ENCODE peak calls at places on chromosomes 4 and X, in five cellular contexts. N is upper lobe of right lung, Q is fibroblast of mammary gland, X is progenitor cell of endocrine pancreas, E is choroid plexus epithelial cell. M is an unnamed sample.

GRCh38 chr4:472881-473574 is 25.9 kb downstream of the ZNF721 start:
- DNase-seq in N (no peak), Q (peak), X (no peak), E (peak), M (peak)

GRCh38 chrX:14616876-14617275 is 87.5 kb downstream of the GLRA2 start:
- DNase-seq in N (no peak), Q (peak), X (no peak), E (no peak), M (no peak)

GRCh38 chr4:2948895-2949781 is 14.1 kb downstream of the NOP14 start:
- DNase-seq in N (no peak), Q (peak), X (no peak), E (no peak), M (no peak)

GRCh38 chr4:169366821-169367220 is 96.1 kb upstream of the SH3RF1 start:
- DNase-seq in N (no peak), Q (no peak), X (no peak), E (no peak), M (no peak)

GRCh38 chrX:101450052-101450451 is 35.2 kb upstream of the ARMCX4 start:
- DNase-seq in N (no peak), Q (no peak), X (no peak), E (no peak), M (no peak)

GRCh38 chr4:3480528-3481112 is 17.5 kb downstream of the DOK7 start:
- DNase-seq in N (peak), Q (peak), X (peak), E (peak), M (peak)

GRCh38 chr4:90419124-90419711 is 292.0 kb downstream of the CCSER1 start:
- DNase-seq in N (no peak), Q (peak), X (no peak), E (peak), M (peak)

GRCh38 chrX:68719904-68720614 is 72.6 kb downstream of the STARD8 start:
- DNase-seq in N (no peak), Q (peak), X (no peak), E (peak), M (no peak)

GRCh38 chr4:159305129-159305528 is 202.2 kb downstream of the RAPGEF2 start:
- DNase-seq in N (no peak), Q (no peak), X (no peak), E (no peak), M (no peak)

GRCh38 chr4:99483636-99484035 is 27.2 kb upstream of the C4orf17 start:
- DNase-seq in N (no peak), Q (peak), X (no peak), E (peak), M (no peak)

GRCh38 chr4:71126719-71127118 is 133.3 kb downstream of the DCK start:
- DNase-seq in N (no peak), Q (peak), X (no peak), E (peak), M (peak)

GRCh38 chr4:110609044-110609750 is 13.7 kb downstream of the PITX2 start:
- DNase-seq in N (no peak), Q (no peak), X (no peak), E (no peak), M (no peak)

GRCh38 chrX:103234869-103235268 is 20.0 kb downstream of the BEX4 start:
- DNase-seq in N (no peak), Q (no peak), X (no peak), E (no peak), M (no peak)

GRCh38 chrX:68824565-68825125 is 4.2 kb upstream of the EFNB1 start:
- DNase-seq in N (no peak), Q (no peak), X (no peak), E (no peak), M (no peak)

GRCh38 chr4:60611762-60612496 is 588.2 kb upstream of the ADGRL3 start:
- DNase-seq in N (no peak), Q (no peak), X (no peak), E (no peak), M (peak)

GRCh38 chrX:13126785-13127184 is 82.4 kb upstream of the FAM9C start:
- DNase-seq in N (no peak), Q (peak), X (no peak), E (no peak), M (no peak)
- TF ChIP-seq CTCF in N (no peak), Q (no peak), X (no peak), E (no peak), M (no peak)

GRCh38 chr4:126627255-126627654 is 1005.5 kb upstream of the INTU start:
- DNase-seq in N (no peak), Q (peak), X (no peak), E (peak), M (peak)
- TF ChIP-seq CTCF in N (peak), Q (peak), X (peak), E (peak), M (peak)

GRCh38 chr4:57148177-57148576 is 38.0 kb upstream of the IGFBP7 start:
- DNase-seq in N (no peak), Q (peak), X (no peak), E (no peak), M (peak)

GRCh38 chr4:57147335-57148060 is 37.3 kb upstream of the IGFBP7 start:
- DNase-seq in N (no peak), Q (peak), X (no peak), E (peak), M (no peak)

GRCh38 chr4:57148831-57149230 is 38.6 kb upstream of the IGFBP7 start:
- DNase-seq in N (no peak), Q (peak), X (no peak), E (peak), M (peak)

GRCh38 chr4:57151481-57151880 is 41.3 kb upstream of the IGFBP7 start:
- DNase-seq in N (no peak), Q (no peak), X (no peak), E (no peak), M (peak)

DNA sequence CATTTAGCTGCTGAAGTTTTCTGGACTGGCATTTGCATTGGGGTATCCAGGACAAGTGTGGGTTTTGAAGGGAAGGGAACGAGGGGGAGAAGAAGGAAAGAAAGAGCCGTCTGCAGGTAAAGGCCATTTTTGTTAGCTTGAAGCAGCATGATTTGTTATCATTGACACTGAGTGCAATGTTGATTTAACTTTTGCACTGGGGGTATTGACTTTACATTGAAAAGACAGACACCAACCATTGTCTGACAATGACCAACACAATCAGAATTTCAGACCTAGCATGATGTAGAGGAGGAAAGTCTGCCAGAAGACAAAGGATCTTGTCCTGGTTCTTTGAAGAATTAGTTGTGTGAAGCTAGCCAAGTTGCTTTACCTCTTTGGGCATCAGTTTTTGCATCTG is 39.6 kb upstream of the IGFBP7 start:
- DNase-seq in N (no peak), Q (no peak), X (no peak), E (no peak), M (no peak)
- TF ChIP-seq CTCF in N (no peak), Q (no peak), X (no peak), E (no peak), M (no peak)

GRCh38 chr4:41213563-41214157 is 682 bp downstream of the APBB2 start:
- DNase-seq in N (peak), Q (no peak), X (peak), E (no peak), M (peak)

GRCh38 chr4:41212221-41213203 is 1.8 kb downstream of the APBB2 start:
- DNase-seq in N (no peak), Q (peak), X (no peak), E (peak), M (peak)

GRCh38 chr4:41215155-41215554 is 813 bp upstream of the APBB2 start:
- DNase-seq in N (no peak), Q (no peak), X (no peak), E (no peak), M (no peak)

GRCh38 chr4:41215969-41216293 is 1.6 kb upstream of the APBB2 start:
- DNase-seq in N (no peak), Q (no peak), X (no peak), E (no peak), M (no peak)

DNA sequence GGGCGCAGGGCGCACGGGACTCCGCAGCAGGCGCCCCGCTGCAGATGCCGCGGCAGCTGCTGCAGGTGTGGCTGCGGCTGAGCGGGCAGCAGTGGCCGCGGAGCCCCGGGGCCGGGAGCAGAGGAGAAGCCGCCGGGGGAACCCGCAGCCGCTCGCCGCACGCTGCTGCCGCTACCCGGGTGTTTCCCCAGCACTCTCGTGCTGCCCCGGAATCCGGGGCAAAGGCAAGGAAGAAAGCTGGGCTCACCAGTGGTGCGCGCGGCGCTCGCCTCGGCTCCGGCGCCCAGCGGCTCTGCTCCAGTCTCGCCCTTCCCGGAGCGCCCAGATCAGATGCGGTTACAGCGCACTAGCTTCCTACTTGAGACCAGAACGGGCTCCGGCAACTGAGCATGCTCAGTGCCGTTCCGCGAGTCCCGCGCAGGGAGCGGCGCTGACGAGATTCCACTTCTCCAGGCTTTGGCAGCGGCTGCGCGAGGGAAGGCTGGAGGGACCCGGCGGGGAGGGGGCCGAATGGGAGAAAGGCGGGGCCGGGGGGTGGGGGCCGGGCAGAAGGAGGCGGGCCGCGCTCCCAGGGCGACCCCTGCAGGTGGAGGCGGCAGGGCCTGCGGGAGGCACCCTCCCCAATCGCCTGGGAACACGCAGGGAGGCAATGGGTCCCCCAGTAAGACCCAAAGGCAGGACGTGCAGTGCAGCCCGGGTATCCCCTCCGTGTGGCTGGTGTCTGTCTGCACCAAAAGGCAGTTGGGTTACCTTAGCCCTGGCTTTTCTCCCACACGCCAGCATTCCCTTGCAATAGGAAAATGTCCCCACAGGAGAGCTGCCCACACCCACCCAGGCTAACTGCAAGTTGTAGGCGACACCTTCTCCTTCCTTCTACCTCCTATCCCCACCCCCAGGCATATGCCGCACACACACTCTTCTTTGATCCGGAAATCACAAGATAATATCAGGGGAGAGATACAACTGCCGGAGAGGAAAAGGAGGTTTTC is at the start of gene APBB2:
- DNase-seq in N (peak), Q (peak), X (peak), E (peak), M (peak)
- TF ChIP-seq CTCF in N (peak), Q (peak), X (peak), E (peak), M (peak)

GRCh38 chrX:24993887-24994286 is 21.9 kb downstream of the ARX start:
- DNase-seq in N (no peak), Q (no peak), X (no peak), E (no peak), M (no peak)

GRCh38 chrX:24987731-24988130 is 28.0 kb downstream of the ARX start:
- DNase-seq in N (no peak), Q (no peak), X (no peak), E (no peak), M (no peak)

GRCh38 chrX:24988314-24988713 is 27.5 kb downstream of the ARX start:
- DNase-seq in N (no peak), Q (no peak), X (no peak), E (no peak), M (no peak)

GRCh38 chrX:24985120-24985519 is 30.6 kb downstream of the ARX start:
- DNase-seq in N (no peak), Q (no peak), X (no peak), E (no peak), M (no peak)

GRCh38 chrX:24990585-24990984 is 25.2 kb downstream of the ARX start:
- DNase-seq in N (no peak), Q (no peak), X (no peak), E (peak), M (no peak)
- TF ChIP-seq CTCF in N (no peak), Q (no peak), X (peak), E (peak), M (no peak)

GRCh38 chr4:185227131-185227551 is 17.7 kb downstream of the SNX25 start:
- DNase-seq in N (no peak), Q (no peak), X (no peak), E (peak), M (no peak)

GRCh38 chr4:185221912-185222311 is 12.5 kb downstream of the SNX25 start:
- DNase-seq in N (no peak), Q (no peak), X (no peak), E (no peak), M (no peak)

GRCh38 chr4:185222598-185222997 is 13.2 kb downstream of the SNX25 start:
- DNase-seq in N (no peak), Q (peak), X (no peak), E (peak), M (peak)

GRCh38 chr4:185221491-185221890 is 12.1 kb downstream of the SNX25 start:
- DNase-seq in N (no peak), Q (no peak), X (no peak), E (no peak), M (no peak)

DNA sequence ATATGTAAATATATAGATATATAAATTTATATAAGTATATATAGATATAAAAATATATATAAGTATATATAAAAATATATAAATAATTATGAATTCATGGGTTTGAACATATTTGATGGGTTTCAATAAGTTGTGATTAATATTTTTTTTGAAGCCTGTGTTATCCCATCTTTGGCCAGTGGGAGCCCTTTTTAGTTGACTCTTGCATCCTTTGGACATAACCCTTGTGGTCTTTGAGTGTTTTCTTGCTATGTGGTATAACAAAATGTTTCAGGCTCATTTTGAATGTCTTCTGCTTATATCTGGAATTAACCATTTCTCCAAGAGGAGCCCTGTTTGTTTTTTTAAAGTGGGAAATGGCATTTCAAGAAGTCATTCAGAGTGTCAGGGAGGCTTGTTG is 15.2 kb downstream of the SNX25 start:
- DNase-seq in N (no peak), Q (no peak), X (no peak), E (peak), M (no peak)
- TF ChIP-seq CTCF in N (peak), Q (peak), X (peak), E (peak), M (peak)

GRCh38 chrX:54481751-54482150 is 14.3 kb downstream of the FGD1 start:
- DNase-seq in N (no peak), Q (peak), X (no peak), E (peak), M (no peak)
- TF ChIP-seq CTCF in N (no peak), Q (peak), X (no peak), E (peak), M (no peak)

GRCh38 chrX:86806786-86807185 is 658.5 kb downstream of the DACH2 start:
- DNase-seq in N (no peak), Q (peak), X (no peak), E (peak), M (peak)
- TF ChIP-seq CTCF in N (peak), Q (peak), X (peak), E (peak), M (peak)

GRCh38 chr4:73067971-73068394 is 1.5 kb downstream of the COX18 start:
- DNase-seq in N (no peak), Q (peak), X (no peak), E (peak), M (no peak)

GRCh38 chr4:73070072-73070385 is 513 bp upstream of the COX18 start:
- DNase-seq in N (no peak), Q (no peak), X (no peak), E (no peak), M (no peak)

GRCh38 chr4:73068496-73069337 is 799 bp downstream of the COX18 start:
- DNase-seq in N (no peak), Q (peak), X (no peak), E (peak), M (peak)

GRCh38 chr4:73066928-73067327 is 2.6 kb downstream of the COX18 start:
- DNase-seq in N (no peak), Q (no peak), X (no peak), E (no peak), M (no peak)

GRCh38 chr4:73069338-73070071 is at the start of gene COX18:
- DNase-seq in N (peak), Q (peak), X (peak), E (peak), M (peak)
- TF ChIP-seq CTCF in N (no peak), Q (no peak), X (peak), E (no peak), M (no peak)

DNA sequence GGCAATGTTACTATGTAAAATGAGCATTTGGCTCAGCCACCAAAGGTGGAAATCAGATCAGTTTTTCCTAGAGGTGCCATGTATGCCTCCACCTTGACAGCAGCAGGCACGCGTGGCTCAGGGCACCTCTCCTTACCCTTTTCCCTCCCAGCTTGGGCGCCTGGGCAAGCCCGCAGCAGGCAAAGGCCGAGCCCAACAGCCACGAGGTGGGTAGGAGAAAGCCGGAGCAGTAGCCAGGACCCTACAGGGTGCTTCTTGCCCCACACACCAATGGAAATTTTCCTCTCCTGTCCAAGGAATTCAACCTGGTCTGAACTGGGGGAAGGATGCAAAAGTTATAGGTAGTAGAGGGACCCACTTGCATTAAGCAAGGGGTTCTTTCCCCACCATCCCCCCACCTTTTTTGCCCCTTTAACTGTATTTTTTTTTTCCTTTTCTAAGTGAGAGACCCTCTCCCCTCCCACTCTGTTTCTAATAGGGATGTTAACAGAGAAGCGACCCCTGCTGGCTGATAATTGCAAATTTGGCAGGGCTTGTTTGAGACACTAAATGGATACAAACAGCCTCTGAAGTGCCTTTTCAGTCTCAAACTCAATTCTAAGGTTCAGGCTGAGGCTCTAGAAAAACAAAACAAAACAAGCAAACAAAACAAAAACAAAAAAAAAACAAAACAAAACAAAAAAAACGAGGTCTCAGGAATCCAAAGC is 895.1 kb downstream of the PCDH18 start:
- DNase-seq in N (no peak), Q (peak), X (no peak), E (peak), M (no peak)
- TF ChIP-seq CTCF in N (peak), Q (peak), X (peak), E (peak), M (peak)